ENCODE peak calls at places on chromosomes 6 and 20, in five cellular contexts. S, I, Q, U and V are unnamed samples. For H3K9me3, the result is how much of the 10 kb centered on the place peaks cover.

GRCh38 chr6:842141-842540 is 149.2 kb upstream of the EXOC2 start:
- DNase-seq in U (no peak), Q (no peak), S (no peak), I (no peak), V (no peak)

GRCh38 chr20:23027721-23028120 is 7.4 kb upstream of the SSTR4 start:
- DNase-seq in S (no peak), I (no peak), U (no peak), Q (no peak), V (no peak)

GRCh38 chr6:4665489-4666417 is 110.5 kb upstream of the CDYL start:
- DNase-seq in Q (no peak), U (peak), I (no peak), S (no peak), V (no peak)

GRCh38 chr20:57977588-57977987 is 250.9 kb downstream of the ANKRD60 start:
- DNase-seq in S (no peak), U (no peak), I (no peak), Q (no peak), V (no peak)

GRCh38 chr6:15456422-15456821 is 206.4 kb downstream of the DTNBP1 start:
- DNase-seq in I (no peak), U (no peak), S (no peak), Q (no peak), V (no peak)

GRCh38 chr6:64685401-64685800 is 1021.6 kb downstream of the EYS start:
- DNase-seq in S (no peak), I (no peak), Q (no peak), U (no peak), V (no peak)

GRCh38 chr6:36326351-36326995 is 10.2 kb downstream of the BNIP5 start:
- DNase-seq in I (no peak), Q (no peak), S (no peak), U (no peak), V (no peak)

GRCh38 chr20:63744158-63744557 is 4.6 kb downstream of the SLC2A4RG start:
- DNase-seq in S (no peak), I (no peak), Q (no peak), U (no peak), V (no peak)

GRCh38 chr6:143966291-143966690 is 41.8 kb downstream of the PLAGL1 start:
- DNase-seq in S (no peak), I (no peak), Q (no peak), U (no peak), V (no peak)

GRCh38 chr6:119312441-119312840 is 37.1 kb downstream of the MAN1A1 start:
- DNase-seq in S (no peak), U (no peak), I (no peak), Q (no peak), V (no peak)

GRCh38 chr6:3525915-3526314 is 69.1 kb upstream of the SLC22A23 start:
- DNase-seq in I (no peak), U (no peak), Q (no peak), S (no peak), V (no peak)

GRCh38 chr6:148144917-148145521 is 197.6 kb upstream of the SASH1 start:
- DNase-seq in S (peak), Q (peak), I (peak), U (peak), V (peak)

GRCh38 chr6:89471287-89471867 is 38.4 kb downstream of the ANKRD6 start:
- DNase-seq in S (no peak), U (no peak), Q (no peak), I (no peak), V (no peak)

GRCh38 chr6:14313220-14313619 is 195.6 kb downstream of the CD83 start:
- DNase-seq in S (no peak), I (no peak), Q (no peak), U (no peak), V (no peak)

GRCh38 chr6:24574809-24575208 is 71.2 kb downstream of the KIAA0319 start:
- DNase-seq in I (no peak), U (peak), Q (no peak), S (no peak), V (no peak)

GRCh38 chr6:80095600-80095999 is 10.9 kb upstream of the BCKDHB start:
- DNase-seq in S (no peak), I (no peak), U (no peak), Q (no peak), V (no peak)

GRCh38 chr6:77470983-77471382 is 7.7 kb upstream of the HTR1B start:
- DNase-seq in I (no peak), S (no peak), U (no peak), Q (no peak), V (no peak)

GRCh38 chr6:106155219-106155830 is 69.2 kb downstream of the PRDM1 start:
- DNase-seq in U (no peak), S (no peak), I (no peak), Q (no peak), V (no peak)

GRCh38 chr6:52361945-52362442 is at the start of gene PAQR8:
- DNase-seq in U (peak), I (peak), Q (peak), S (no peak), V (no peak)

GRCh38 chr20:53866787-53867740 is 203.3 kb downstream of the BCAS1 start:
- DNase-seq in Q (no peak), U (peak), I (no peak), S (no peak), V (no peak)

GRCh38 chr6:87155920-87156600 is 695 bp downstream of the ZNF292 start:
- DNase-seq in U (peak), Q (peak), S (no peak), I (peak), V (no peak)

GRCh38 chr6:28769626-28770402 is 154.0 kb downstream of the TRIM27 start:
- DNase-seq in S (no peak), I (peak), U (peak), Q (no peak), V (no peak)

GRCh38 chr20:611047-611842 is 1.1 kb upstream of the TCF15 start:
- DNase-seq in I (no peak), Q (no peak), U (no peak), S (no peak), V (no peak)

GRCh38 chr20:64031822-64032314 is 4.1 kb upstream of the C20orf204 start:
- DNase-seq in I (no peak), Q (no peak), S (no peak), U (no peak), V (no peak)

GRCh38 chr20:62722627-62723026 is 14.0 kb downstream of the NTSR1 start:
- DNase-seq in U (no peak), I (no peak), Q (no peak), S (no peak), V (no peak)

GRCh38 chr20:62724692-62725595 is 16.3 kb downstream of the NTSR1 start:
- DNase-seq in Q (no peak), S (no peak), I (no peak), U (no peak), V (no peak)

GRCh38 chr20:62721511-62722197 is 13.0 kb downstream of the NTSR1 start:
- DNase-seq in U (no peak), I (no peak), Q (no peak), S (no peak), V (no peak)

GRCh38 chr20:62723768-62724420 is 15.3 kb downstream of the NTSR1 start:
- DNase-seq in I (no peak), Q (no peak), S (no peak), U (no peak), V (no peak)

DNA sequence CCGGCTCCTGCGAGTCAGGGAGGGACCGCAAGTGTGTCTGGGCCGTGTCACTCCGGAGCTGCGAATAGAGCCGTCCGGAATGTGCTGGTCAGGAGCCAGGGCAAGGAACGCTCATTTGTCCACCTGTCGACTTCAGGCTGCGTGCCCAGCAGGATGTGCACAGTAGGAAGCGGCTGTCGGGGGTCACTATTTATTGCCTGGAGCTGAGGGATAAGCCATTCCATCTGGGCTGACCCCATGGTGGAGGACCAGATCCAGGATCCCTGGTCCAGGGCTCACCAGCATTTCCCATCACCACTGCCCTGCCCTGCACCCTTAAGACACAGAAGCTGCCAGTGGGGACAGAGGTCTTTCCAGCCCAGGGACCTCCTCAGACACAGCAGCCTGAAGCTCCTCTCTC is 14.7 kb downstream of the NTSR1 start:
- DNase-seq in S (no peak), U (no peak), Q (no peak), I (no peak), V (no peak)
- H3K9me3 ChIP-seq in S (under half), U (under half), Q (under half), I (under half), V (under half)

DNA sequence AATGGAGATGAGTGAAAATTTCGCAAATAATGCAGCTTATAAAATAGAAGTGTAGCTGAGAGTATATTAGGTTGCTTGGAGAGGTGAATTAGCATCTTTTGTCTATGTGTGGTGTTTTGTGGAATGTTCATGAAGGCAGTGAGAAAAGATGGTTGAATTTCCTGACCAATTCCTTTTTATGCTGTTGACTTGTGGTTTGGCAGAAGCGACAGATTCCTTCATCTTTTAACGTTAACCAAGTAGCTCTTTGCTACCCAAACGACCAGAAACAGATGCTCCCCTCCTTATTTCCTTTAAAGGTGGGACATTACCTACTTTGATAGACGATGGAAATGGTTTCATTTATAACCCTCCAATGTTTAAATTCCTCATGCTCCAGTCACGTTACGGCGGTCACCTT is 390.5 kb downstream of the QKI start:
- DNase-seq in I (no peak), S (no peak), Q (no peak), U (no peak), V (no peak)
- H3K9me3 ChIP-seq in I (under half), S (under half), Q (under half), U (under half), V (under half)

GRCh38 chr6:168418151-168418551 is 22.8 kb upstream of the SMOC2 start:
- DNase-seq in S (no peak), Q (no peak), I (no peak), U (no peak), V (no peak)
- H3K9me3 ChIP-seq in S (under half), Q (under half), I (under half), U (under half), V (under half)

GRCh38 chr20:16013631-16014030 is 559.6 kb downstream of the KIF16B start:
- DNase-seq in I (no peak), U (no peak), S (no peak), Q (no peak), V (no peak)

GRCh38 chr20:16020971-16021370 is 552.3 kb downstream of the KIF16B start:
- DNase-seq in I (peak), Q (no peak), U (peak), S (no peak), V (no peak)

GRCh38 chr20:16017656-16018055 is 555.6 kb downstream of the KIF16B start:
- DNase-seq in S (no peak), U (no peak), I (no peak), Q (no peak), V (no peak)

GRCh38 chr20:16014436-16014835 is 558.8 kb downstream of the KIF16B start:
- DNase-seq in Q (no peak), S (no peak), U (no peak), I (no peak), V (no peak)

GRCh38 chr20:16018881-16019280 is 554.4 kb downstream of the KIF16B start:
- DNase-seq in Q (no peak), S (no peak), I (no peak), U (peak), V (no peak)
- H3K9me3 ChIP-seq in Q (under half), S (under half), I (under half), U (under half), V (under half)